ENCODE peak calls at places on chromosomes 5 and 9, in four cellular contexts. One of them, this sample, is unnamed.

GRCh38 chr9:130128782-130129424 is 43.3 kb upstream of the NCS1 start:
- DNase-seq in HEK293T: no peak
- DNase-seq in neuronal stem cell: no peak
- DNase-seq in germinal center: peak
- DNase-seq in this sample: no peak

GRCh38 chr9:16625831-16626230 is 244.6 kb downstream of the BNC2 start:
- DNase-seq in germinal center: no peak
- DNase-seq in neuronal stem cell: no peak
- DNase-seq in HEK293T: no peak
- DNase-seq in this sample: no peak

GRCh38 chr5:15393146-15393545 is 106.8 kb upstream of the FBXL7 start:
- DNase-seq in HEK293T: no peak
- DNase-seq in germinal center: no peak
- DNase-seq in neuronal stem cell: no peak
- DNase-seq in this sample: no peak

GRCh38 chr5:457195-457961 is 14.4 kb downstream of the EXOC3 start:
- DNase-seq in HEK293T: no peak
- DNase-seq in neuronal stem cell: no peak
- DNase-seq in germinal center: no peak
- DNase-seq in this sample: no peak

GRCh38 chr5:98772415-98773213 is 849 bp upstream of the RGMB start:
- DNase-seq in HEK293T: peak
- DNase-seq in germinal center: peak
- DNase-seq in neuronal stem cell: peak
- DNase-seq in this sample: peak

GRCh38 chr5:2383678-2384025 is 367.8 kb downstream of the IRX2 start:
- DNase-seq in germinal center: no peak
- DNase-seq in HEK293T: no peak
- DNase-seq in neuronal stem cell: no peak
- DNase-seq in this sample: no peak

GRCh38 chr5:43362725-43363435 is 49.3 kb downstream of the CCL28 start:
- DNase-seq in HEK293T: no peak
- DNase-seq in neuronal stem cell: no peak
- DNase-seq in germinal center: no peak
- DNase-seq in this sample: no peak

GRCh38 chr5:123906698-123907295 is 394.8 kb downstream of the CSNK1G3 start:
- DNase-seq in HEK293T: no peak
- DNase-seq in neuronal stem cell: no peak
- DNase-seq in germinal center: peak
- DNase-seq in this sample: no peak

GRCh38 chr5:9562101-9562500 is 16.2 kb upstream of the SEMA5A start:
- DNase-seq in neuronal stem cell: no peak
- DNase-seq in HEK293T: no peak
- DNase-seq in germinal center: no peak
- DNase-seq in this sample: no peak

GRCh38 chr5:131760793-131761192 is 36.0 kb downstream of the FNIP1 start:
- DNase-seq in HEK293T: no peak
- DNase-seq in germinal center: no peak
- DNase-seq in neuronal stem cell: no peak
- DNase-seq in this sample: no peak

GRCh38 chr5:66436721-66437120 is 159.5 kb upstream of the MAST4 start:
- DNase-seq in neuronal stem cell: no peak
- DNase-seq in HEK293T: peak
- DNase-seq in germinal center: peak
- DNase-seq in this sample: no peak

GRCh38 chr9:133701981-133702797 is 36.0 kb downstream of the SARDH start:
- DNase-seq in neuronal stem cell: no peak
- DNase-seq in HEK293T: no peak
- DNase-seq in germinal center: no peak
- DNase-seq in this sample: no peak